ENCODE peak calls at places on chromosome 18, in five cellular contexts. M, S, X, G and H are unnamed samples. For H3K27me3, the result is how much of the 10 kb centered on the place peaks cover.

GRCh38 chr18:50629148-50629631 is 69.3 kb downstream of the MAPK4 start:
- DNase-seq in S (no peak), M (no peak), G (no peak), X (no peak), H (no peak)

GRCh38 chr18:25735447-25735846 is 355.0 kb downstream of the SS18 start:
- DNase-seq in M (no peak), S (no peak), G (no peak), X (no peak), H (no peak)

GRCh38 chr18:48942554-48943261 is 8.1 kb downstream of the SMAD7 start:
- DNase-seq in X (peak), G (peak), S (no peak), M (no peak), H (no peak)

GRCh38 chr18:61308795-61309393 is 24.3 kb upstream of the CDH20 start:
- DNase-seq in S (no peak), X (no peak), M (no peak), G (no peak), H (no peak)

GRCh38 chr18:35939166-35939565 is 33.3 kb upstream of the RMP24 start:
- DNase-seq in M (peak), S (no peak), X (no peak), G (peak), H (no peak)

GRCh38 chr18:12779043-12779442 is 76.2 kb downstream of the PSMG2 start:
- DNase-seq in S (no peak), G (no peak), X (no peak), M (no peak), H (no peak)

GRCh38 chr18:44182363-44182762 is 498.3 kb upstream of the SETBP1 start:
- DNase-seq in S (no peak), M (no peak), G (no peak), X (no peak), H (no peak)

GRCh38 chr18:2028986-2029385 is 542.3 kb downstream of the METTL4 start:
- DNase-seq in G (no peak), M (no peak), S (no peak), X (no peak), H (no peak)

GRCh38 chr18:23141022-23141999 is 6.0 kb downstream of the CABLES1 start:
- DNase-seq in X (peak), S (peak), M (no peak), G (no peak), H (peak)

GRCh38 chr18:47577520-47577919 is 326.1 kb upstream of the SKOR2 start:
- DNase-seq in M (peak), S (no peak), G (no peak), X (no peak), H (no peak)

GRCh38 chr18:23281626-23282436 is 146.5 kb downstream of the CABLES1 start:
- DNase-seq in G (peak), S (no peak), X (peak), M (peak), H (peak)

DNA sequence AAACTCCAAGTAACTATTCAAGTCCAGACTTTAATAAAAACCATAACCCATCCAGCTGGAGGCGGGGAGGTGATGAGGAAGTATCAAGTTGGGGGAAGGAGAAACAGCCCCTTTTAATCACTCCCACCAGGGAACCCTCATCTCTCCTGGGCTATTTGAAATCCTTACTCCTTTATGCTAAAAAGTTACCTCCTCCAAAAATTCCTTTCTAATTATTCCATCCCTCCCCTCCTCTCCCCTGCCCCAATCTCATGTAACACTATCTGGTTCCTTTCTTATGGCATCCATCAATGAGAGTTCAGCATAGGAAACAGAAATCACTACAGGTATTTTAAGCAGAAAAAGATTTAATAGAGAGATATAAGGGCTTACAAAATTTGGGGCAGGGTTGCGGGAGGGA is 9.3 kb upstream of the SLC14A2 start:
- DNase-seq in G (no peak), S (no peak), X (no peak), M (no peak), H (no peak)
- H3K27me3 ChIP-seq in G (under half), S (under half), X (under half), M (under half), H (under half)

DNA sequence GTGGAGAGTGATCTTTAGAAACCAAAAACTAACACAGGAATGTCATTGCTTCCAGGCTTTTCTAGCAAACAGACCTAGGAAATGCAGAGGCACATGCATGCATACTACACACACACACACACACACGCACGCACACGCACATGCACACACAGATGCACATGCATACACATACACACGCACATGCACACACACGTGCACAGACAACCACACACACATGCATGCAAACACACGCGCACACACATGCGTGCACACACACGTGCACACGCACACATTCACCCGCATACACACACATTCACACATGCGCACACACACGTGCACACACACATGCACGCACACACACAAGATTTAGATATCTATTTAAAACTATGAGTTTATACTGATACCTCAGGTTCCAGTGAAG is 379.5 kb downstream of the ZNF516 start:
- DNase-seq in M (no peak), G (no peak), S (no peak), X (no peak), H (no peak)
- H3K27me3 ChIP-seq in M (under half), G (under half), S (under half), X (under half), H (under half)

GRCh38 chr18:11150271-11150615 is 874 bp upstream of the PIEZO2 start:
- DNase-seq in G (no peak), M (peak), X (no peak), S (no peak), H (no peak)
- H3K27me3 ChIP-seq in G (half or more), M (under half), X (under half), S (under half), H (under half)

DNA sequence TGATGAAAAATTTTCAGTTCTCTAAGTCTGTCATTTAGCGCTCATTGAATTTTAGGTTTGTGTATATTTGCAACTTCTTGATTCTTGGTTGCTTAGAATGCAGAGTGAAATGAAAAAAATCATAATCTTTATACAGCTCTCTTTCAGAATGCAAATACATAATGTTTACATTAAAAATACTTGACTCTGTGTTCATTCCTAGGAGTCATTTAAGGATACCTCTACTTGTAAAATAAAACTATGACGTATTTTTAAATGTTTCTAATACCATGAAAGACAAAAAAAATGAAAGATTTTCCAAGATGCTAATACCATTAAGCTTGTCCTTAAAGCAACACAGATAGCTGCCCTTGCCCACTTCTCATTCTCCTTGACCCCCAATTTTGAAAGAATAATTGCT is 259.0 kb downstream of the L3MBTL4 start:
- DNase-seq in S (no peak), M (no peak), G (no peak), X (no peak), H (no peak)
- H3K27me3 ChIP-seq in S (under half), M (under half), G (under half), X (under half), H (under half)

GRCh38 chr18:62323483-62324354 is 1.4 kb upstream of the TNFRSF11A start:
- DNase-seq in S (no peak), M (no peak), G (no peak), X (no peak), H (peak)
- H3K27me3 ChIP-seq in S (under half), M (under half), G (under half), X (half or more), H (under half)

GRCh38 chr18:8703781-8704301 is 1.5 kb upstream of the MTCL1 start:
- DNase-seq in X (no peak), S (peak), M (no peak), G (no peak), H (no peak)
- H3K27me3 ChIP-seq in X (under half), S (under half), M (under half), G (under half), H (under half)